ENCODE peak calls at places on chromosome 11, in six cellular contexts. H is AG08396, O is posterior cingulate gyrus, V is kidney tubule cell, E is mammary epithelial cell, J is iPS DF 6.9. M is an unnamed sample.
A peak's percentile ranks its signal among the peaks of the same experiment; 100 is the strongest.

GRCh38 chr11:14971865-14972580 is at the start of gene CALCA:
- DNase-seq in O (no peak), H (no peak), J (no peak), E (no peak), V (no peak), M (peak; percentile 40)

GRCh38 chr11:107017433-107018227 is 646 bp downstream of the GUCY1A2 start:
- DNase-seq in E (no peak), V (peak; percentile 51), H (peak; percentile 35), J (no peak), O (peak; percentile 56), M (no peak)

GRCh38 chr11:59187587-59187986 is 15.7 kb downstream of the DTX4 start:
- DNase-seq in V (no peak), O (no peak), E (no peak), J (no peak), H (peak; percentile 69), M (peak; percentile 34)

GRCh38 chr11:120211522-120212258 is 858 bp downstream of the OAF start:
- DNase-seq in V (no peak), J (no peak), E (no peak), O (no peak), H (no peak), M (peak; percentile 41)

GRCh38 chr11:121643530-121644512 is 191.1 kb upstream of the SORL1-AS1 start:
- DNase-seq in O (no peak), E (no peak), J (no peak), H (no peak), V (no peak), M (no peak)

GRCh38 chr11:125950696-125951645 is 5.1 kb downstream of the VSIG10L2 start:
- DNase-seq in J (no peak), H (peak; percentile 41), V (no peak), O (no peak), E (no peak), M (no peak)

GRCh38 chr11:77063407-77063806 is 3.4 kb upstream of the CAPN5 start:
- DNase-seq in O (no peak), J (no peak), E (no peak), V (peak; percentile 62), H (no peak), M (no peak)

GRCh38 chr11:95500466-95500865 is 269.5 kb upstream of the SESN3 start:
- DNase-seq in V (no peak), E (no peak), H (no peak), O (no peak), J (no peak), M (no peak)

GRCh38 chr11:79092791-79093313 is 348.0 kb downstream of the TENM4 start:
- DNase-seq in V (peak; percentile 95), O (no peak), J (no peak), H (peak; percentile 87), E (peak; percentile 100), M (peak; percentile 99)

GRCh38 chr11:1479006-1479677 is 7.4 kb downstream of the MOB2 start:
- DNase-seq in E (no peak), H (no peak), V (no peak), O (no peak), J (no peak), M (no peak)

GRCh38 chr11:80109031-80109430 is 668.2 kb upstream of the TENM4 start:
- DNase-seq in E (peak; percentile 41), O (no peak), V (peak; percentile 52), J (no peak), H (no peak), M (no peak)

GRCh38 chr11:102229510-102230119 is 87.7 kb upstream of the BIRC3 start:
- DNase-seq in V (no peak), J (no peak), E (no peak), H (no peak), O (no peak), M (no peak)

GRCh38 chr11:113023228-113023627 is 62.0 kb downstream of the NCAM1 start:
- DNase-seq in J (no peak), V (no peak), H (no peak), E (peak; percentile 61), O (no peak), M (peak; percentile 17)

GRCh38 chr11:120841074-120841473 is 182.8 kb upstream of the TBCEL start:
- DNase-seq in J (no peak), E (no peak), H (no peak), O (no peak), V (no peak), M (no peak)

GRCh38 chr11:46248270-46249102 is 29.0 kb upstream of the CREB3L1 start:
- DNase-seq in H (peak; percentile 90), O (no peak), J (no peak), E (peak; percentile 91), V (peak; percentile 94), M (peak; percentile 92)

GRCh38 chr11:72038491-72038890 is 39.8 kb downstream of the IL18BP start:
- DNase-seq in J (no peak), O (no peak), V (no peak), H (peak; percentile 79), E (peak; percentile 33), M (peak; percentile 83)

GRCh38 chr11:128409476-128409875 is 177.9 kb downstream of the ETS1 start:
- DNase-seq in E (peak; percentile 87), H (no peak), J (no peak), O (no peak), V (peak; percentile 43), M (peak; percentile 79)

GRCh38 chr11:518463-519202 is 11.6 kb upstream of the RNH1 start:
- DNase-seq in J (no peak), E (peak; percentile 97), O (peak; percentile 58), V (peak; percentile 98), H (peak; percentile 95), M (peak; percentile 97)

GRCh38 chr11:58086528-58086927 is 38.8 kb downstream of the OR9I1 start:
- DNase-seq in J (no peak), E (no peak), V (no peak), O (no peak), H (no peak), M (no peak)

GRCh38 chr11:78298216-78298860 is 109.6 kb downstream of the USP35 start:
- DNase-seq in J (no peak), V (no peak), O (no peak), H (no peak), E (no peak), M (no peak)

GRCh38 chr11:17722000-17722643 is 2.8 kb downstream of the MYOD1 start:
- DNase-seq in O (no peak), J (no peak), E (no peak), H (peak; percentile 66), V (peak; percentile 33), M (no peak)

GRCh38 chr11:129804012-129804411 is 11.6 kb upstream of the TMEM45B start:
- DNase-seq in J (no peak), V (no peak), O (no peak), H (no peak), E (no peak), M (no peak)